ENCODE peak calls at places on chromosomes 3 and 15, in five cellular contexts. Y, W, O, C and K are unnamed samples. For H3K36me3, the result is how much of the 10 kb centered on the place peaks cover.

GRCh38 chr3:140219923-140220452 is 285.0 kb downstream of the CLSTN2 start:
- DNase-seq in Y (no peak), W (no peak), O (no peak), C (no peak), K (no peak)

GRCh38 chr3:169118666-169119370 is 544.7 kb downstream of the MECOM start:
- DNase-seq in Y (no peak), W (no peak), O (no peak), C (no peak), K (no peak)

GRCh38 chr3:54164192-54164975 is 42.0 kb downstream of the CACNA2D3 start:
- DNase-seq in Y (no peak), W (no peak), O (no peak), C (no peak), K (no peak)

GRCh38 chr15:73560501-73561117 is 72.6 kb downstream of the NPTN start:
- DNase-seq in Y (no peak), W (no peak), O (no peak), C (no peak), K (no peak)

GRCh38 chr3:186965141-186965879 is 35.0 kb downstream of the ST6GAL1 start:
- DNase-seq in Y (no peak), W (no peak), O (no peak), C (no peak), K (no peak)

GRCh38 chr3:97432914-97433313 is 331.6 kb upstream of the ARL6 start:
- DNase-seq in Y (no peak), W (no peak), O (no peak), C (no peak), K (no peak)

GRCh38 chr3:174863488-174863887 is 4.4 kb downstream of the NAALADL2 start:
- DNase-seq in Y (no peak), W (no peak), O (no peak), C (no peak), K (no peak)

GRCh38 chr15:31024330-31024729 is 32.9 kb upstream of the MTMR10 start:
- DNase-seq in Y (no peak), W (no peak), O (no peak), C (no peak), K (no peak)

GRCh38 chr3:3821780-3822179 is 22.5 kb downstream of the LRRN1 start:
- DNase-seq in Y (no peak), W (no peak), O (no peak), C (no peak), K (no peak)

GRCh38 chr15:72934006-72934405 is 118.3 kb upstream of the NEO1 start:
- DNase-seq in Y (no peak), W (no peak), O (no peak), C (no peak), K (no peak)

GRCh38 chr3:58858126-58858525 is 191.6 kb upstream of the FAM3D start:
- DNase-seq in Y (no peak), W (no peak), O (no peak), C (no peak), K (no peak)

DNA sequence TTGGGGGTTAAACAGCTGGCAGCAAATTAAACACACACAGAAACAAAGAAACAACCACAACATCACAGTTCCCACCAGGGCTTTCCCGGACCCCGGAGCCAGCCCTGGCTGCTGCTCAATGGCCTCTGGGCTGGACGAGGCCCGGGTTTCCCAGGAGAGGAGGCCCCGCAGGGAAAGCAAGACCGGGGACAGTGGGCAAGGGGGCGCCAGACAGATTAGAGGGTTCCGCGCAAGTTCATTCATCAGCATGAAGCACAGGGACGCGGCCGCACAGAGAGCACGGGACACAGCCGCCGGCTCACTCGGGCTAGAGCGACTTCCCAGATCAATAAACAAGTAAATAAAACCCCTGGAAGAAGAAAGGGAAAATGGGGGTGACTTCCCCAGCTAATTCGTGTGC is 66.4 kb upstream of the RPL32 start:
- DNase-seq in Y (no peak), W (no peak), O (no peak), C (no peak), K (no peak)
- H3K36me3 ChIP-seq in Y (under half), W (half or more), O (half or more), C (under half), K (half or more)

GRCh38 chr3:197706658-197707057 is 30.0 kb downstream of the RUBCN start:
- DNase-seq in Y (no peak), W (no peak), O (no peak), C (no peak), K (no peak)

GRCh38 chr3:197713477-197713822 is 23.3 kb downstream of the RUBCN start:
- DNase-seq in Y (no peak), W (no peak), O (no peak), C (no peak), K (no peak)

GRCh38 chr3:197709135-197709534 is 27.6 kb downstream of the RUBCN start:
- DNase-seq in Y (no peak), W (no peak), O (no peak), C (peak), K (no peak)

GRCh38 chr3:197714251-197714650 is 22.5 kb downstream of the RUBCN start:
- DNase-seq in Y (no peak), W (no peak), O (no peak), C (no peak), K (no peak)

DNA sequence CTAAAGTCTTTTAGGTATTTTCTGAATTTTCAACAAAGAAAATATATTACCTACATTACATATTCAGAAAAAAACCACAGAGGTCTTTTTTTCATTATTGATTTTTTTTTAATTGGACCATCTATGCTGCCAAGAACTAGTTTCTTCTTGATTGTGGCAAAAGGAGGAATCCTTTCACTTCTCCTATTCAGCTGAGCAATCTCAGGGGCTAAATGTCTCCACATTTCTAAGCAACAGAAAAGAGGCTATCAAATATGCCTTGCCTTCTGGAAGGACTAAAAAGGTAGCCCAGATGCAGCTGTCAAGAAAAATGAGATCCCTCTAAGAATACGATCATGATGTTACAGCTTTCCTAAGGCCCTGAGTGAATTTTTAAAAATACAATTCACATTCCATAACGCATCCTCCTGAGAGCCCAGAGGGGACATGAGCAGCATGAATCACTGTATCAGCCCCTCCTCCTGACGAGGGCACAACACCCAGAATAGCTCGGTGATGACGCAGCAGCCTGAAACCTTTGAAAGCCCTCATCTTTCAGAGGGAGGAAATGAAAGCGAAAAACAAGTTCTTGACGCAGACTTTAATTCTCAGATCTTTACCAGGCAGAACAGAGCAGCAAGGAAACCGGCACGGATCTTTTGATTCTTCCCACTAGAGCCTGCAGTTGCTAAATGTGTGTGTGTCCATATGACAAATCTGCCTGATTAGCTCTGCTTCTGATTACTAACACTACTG is 24.6 kb downstream of the RUBCN start:
- DNase-seq in Y (peak), W (peak), O (peak), C (peak), K (peak)
- TF ChIP-seq POLR2A in Y (peak), W (no peak), O (no peak), C (peak), K (peak)

GRCh38 chr3:188025555-188025954 is 128.4 kb upstream of the LPP start:
- DNase-seq in Y (no peak), W (no peak), O (no peak), C (peak), K (no peak)

GRCh38 chr3:188026191-188026968 is 127.6 kb upstream of the LPP start:
- DNase-seq in Y (no peak), W (no peak), O (no peak), C (no peak), K (no peak)

GRCh38 chr3:188019761-188020160 is 134.2 kb upstream of the LPP start:
- DNase-seq in Y (no peak), W (no peak), O (no peak), C (no peak), K (no peak)

GRCh38 chr3:188021502-188022040 is 132.4 kb upstream of the LPP start:
- DNase-seq in Y (no peak), W (no peak), O (no peak), C (no peak), K (no peak)

GRCh38 chr3:188021041-188021440 is 132.9 kb upstream of the LPP start:
- DNase-seq in Y (no peak), W (no peak), O (no peak), C (no peak), K (no peak)
- H3K36me3 ChIP-seq in Y (under half), W (under half), O (under half), C (under half), K (under half)

DNA sequence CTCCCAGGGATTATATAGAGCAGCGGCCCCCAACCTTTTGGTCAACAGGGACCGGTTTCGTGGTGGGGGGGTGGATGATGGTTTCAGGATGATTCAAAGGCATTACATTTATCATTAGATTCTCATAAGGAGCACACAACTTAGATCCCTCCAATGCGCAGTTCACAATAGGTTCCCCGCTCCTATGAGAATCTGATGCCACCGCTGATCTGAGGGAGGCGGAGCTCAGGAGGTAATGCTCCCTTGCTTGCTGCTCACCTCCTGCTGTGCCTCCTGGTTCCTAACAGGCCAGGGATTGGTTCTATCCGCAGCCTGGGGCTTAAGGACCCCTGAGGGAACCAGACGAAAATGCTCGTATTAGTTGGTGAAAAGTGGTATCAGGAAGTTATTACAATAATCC is 1.3 kb upstream of the HACD2 start:
- DNase-seq in Y (no peak), W (no peak), O (peak), C (peak), K (peak)
- TF ChIP-seq POLR2A in Y (no peak), W (no peak), O (no peak), C (no peak), K (no peak)

DNA sequence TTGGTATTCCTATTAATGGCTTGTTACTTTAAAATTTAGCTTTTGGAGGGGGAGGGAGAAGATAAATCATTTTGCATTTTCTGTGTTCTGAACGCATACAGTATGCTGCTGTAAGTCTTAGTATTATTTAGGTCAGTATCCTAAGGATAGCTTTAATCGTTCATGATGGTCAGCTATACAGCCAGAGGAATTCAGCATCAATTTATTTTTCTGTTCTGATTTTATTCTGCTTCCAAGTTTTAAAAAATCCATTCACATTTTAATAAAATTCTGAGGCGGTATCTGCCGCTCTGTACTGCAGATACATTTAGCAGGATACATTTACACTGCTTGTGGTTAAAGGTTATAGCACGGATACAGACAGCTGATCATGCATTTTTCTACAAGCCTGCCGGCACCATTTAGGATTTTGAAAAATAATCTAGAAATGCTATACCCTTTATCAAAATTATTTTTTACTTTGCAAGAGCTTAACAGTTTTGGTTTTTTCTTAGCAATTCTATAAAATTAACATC is 17.8 kb downstream of the ZBTB38 start:
- DNase-seq in Y (no peak), W (no peak), O (no peak), C (no peak), K (no peak)
- H3K36me3 ChIP-seq in Y (under half), W (under half), O (under half), C (under half), K (under half)

DNA sequence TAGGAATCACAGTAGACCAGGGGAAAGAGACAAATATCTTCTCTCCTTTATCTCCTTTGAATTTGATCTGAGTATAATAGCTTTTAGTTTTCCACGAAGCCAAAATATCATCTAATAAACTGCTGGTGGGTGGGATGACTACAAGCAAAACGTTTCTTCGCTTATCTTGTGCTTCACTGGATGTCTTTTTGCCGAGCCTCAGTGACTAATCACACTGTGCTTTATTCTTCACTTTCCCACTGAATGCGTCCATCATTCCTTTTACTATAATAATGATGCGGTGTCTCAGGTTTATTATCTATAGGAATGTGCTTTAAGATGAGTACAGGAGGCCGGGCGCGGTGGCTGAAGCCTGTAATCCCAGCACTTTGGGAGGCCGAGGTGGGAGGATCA is 32.5 kb downstream of the CEP152 start:
- DNase-seq in Y (no peak), W (no peak), O (no peak), C (no peak), K (no peak)
- TF ChIP-seq POLR2A in Y (no peak), W (no peak), O (no peak), C (no peak), K (no peak)